ENCODE peak calls at places on chromosomes 13 and 19, in seven cellular contexts. One of them, this sample, is unnamed.

GRCh38 chr19:49870309-49870901 is 3.0 kb upstream of the PNKP start:
- DNase-seq in neuronal stem cell: no peak
- DNase-seq in IMR-90: no peak
- DNase-seq in H9: no peak
- DNase-seq in H1: no peak
- DNase-seq in mesenchymal stem cell: no peak
- DNase-seq in trophoblast cell: no peak
- DNase-seq in this sample: no peak

GRCh38 chr13:49569993-49570689 is 15.2 kb downstream of the RCBTB1 start:
- DNase-seq in neuronal stem cell: no peak
- DNase-seq in IMR-90: no peak
- DNase-seq in H9: no peak
- DNase-seq in H1: no peak
- DNase-seq in mesenchymal stem cell: no peak
- DNase-seq in trophoblast cell: no peak
- DNase-seq in this sample: no peak

GRCh38 chr13:26062853-26063444 is 11.1 kb upstream of the SHISA2 start:
- DNase-seq in neuronal stem cell: peak
- DNase-seq in IMR-90: peak
- DNase-seq in H9: no peak
- DNase-seq in H1: no peak
- DNase-seq in mesenchymal stem cell: peak
- DNase-seq in trophoblast cell: peak
- DNase-seq in this sample: peak

GRCh38 chr13:39684531-39685137 is 29.2 kb downstream of the COG6 start:
- DNase-seq in neuronal stem cell: peak
- DNase-seq in IMR-90: peak
- DNase-seq in H9: no peak
- DNase-seq in H1: no peak
- DNase-seq in mesenchymal stem cell: peak
- DNase-seq in trophoblast cell: peak
- DNase-seq in this sample: peak

GRCh38 chr13:29359181-29359580 is 236.3 kb downstream of the SLC7A1 start:
- DNase-seq in neuronal stem cell: no peak
- DNase-seq in IMR-90: no peak
- DNase-seq in H9: no peak
- DNase-seq in H1: no peak
- DNase-seq in mesenchymal stem cell: no peak
- DNase-seq in trophoblast cell: peak
- DNase-seq in this sample: no peak

GRCh38 chr13:106537521-106537920 is 2.1 kb upstream of the EFNB2 start:
- DNase-seq in neuronal stem cell: no peak
- DNase-seq in IMR-90: no peak
- DNase-seq in H9: no peak
- DNase-seq in H1: no peak
- DNase-seq in mesenchymal stem cell: no peak
- DNase-seq in trophoblast cell: no peak
- DNase-seq in this sample: no peak

GRCh38 chr19:17812099-17812498 is 9.2 kb downstream of the INSL3 start:
- DNase-seq in neuronal stem cell: no peak
- DNase-seq in IMR-90: no peak
- DNase-seq in H9: no peak
- DNase-seq in H1: no peak
- DNase-seq in mesenchymal stem cell: no peak
- DNase-seq in trophoblast cell: no peak
- DNase-seq in this sample: no peak

GRCh38 chr13:34756572-34756971 is 185.5 kb upstream of the NBEA start:
- DNase-seq in neuronal stem cell: no peak
- DNase-seq in IMR-90: no peak
- DNase-seq in H9: no peak
- DNase-seq in H1: no peak
- DNase-seq in mesenchymal stem cell: no peak
- DNase-seq in trophoblast cell: no peak
- DNase-seq in this sample: no peak

GRCh38 chr19:7373862-7374261 is 25.1 kb downstream of the ARHGEF18 start:
- DNase-seq in neuronal stem cell: no peak
- DNase-seq in IMR-90: no peak
- DNase-seq in H9: peak
- DNase-seq in H1: no peak
- DNase-seq in mesenchymal stem cell: peak
- DNase-seq in trophoblast cell: peak
- DNase-seq in this sample: peak

GRCh38 chr19:38046254-38047047 is 139.4 kb downstream of the SIPA1L3 start:
- DNase-seq in neuronal stem cell: no peak
- DNase-seq in IMR-90: no peak
- DNase-seq in H9: no peak
- DNase-seq in H1: no peak
- DNase-seq in mesenchymal stem cell: no peak
- DNase-seq in trophoblast cell: no peak
- DNase-seq in this sample: no peak

GRCh38 chr19:53463263-53463662 is 4.3 kb upstream of the ZNF813 start:
- DNase-seq in neuronal stem cell: peak
- DNase-seq in IMR-90: peak
- DNase-seq in H9: peak
- DNase-seq in H1: peak
- DNase-seq in mesenchymal stem cell: no peak
- DNase-seq in trophoblast cell: peak
- DNase-seq in this sample: peak

GRCh38 chr19:53999694-54000093 is 8.3 kb downstream of the CACNG6 start:
- DNase-seq in neuronal stem cell: no peak
- DNase-seq in IMR-90: no peak
- DNase-seq in H9: no peak
- DNase-seq in H1: no peak
- DNase-seq in mesenchymal stem cell: no peak
- DNase-seq in trophoblast cell: no peak
- DNase-seq in this sample: no peak

GRCh38 chr19:48318286-48318987 is 6.9 kb upstream of the EMP3 start:
- DNase-seq in neuronal stem cell: no peak
- DNase-seq in IMR-90: no peak
- DNase-seq in H9: no peak
- DNase-seq in H1: no peak
- DNase-seq in mesenchymal stem cell: no peak
- DNase-seq in trophoblast cell: no peak
- DNase-seq in this sample: peak

GRCh38 chr19:39515551-39516191 is 732 bp downstream of the SELENOV start:
- DNase-seq in neuronal stem cell: no peak
- DNase-seq in IMR-90: no peak
- DNase-seq in H9: no peak
- DNase-seq in H1: no peak
- DNase-seq in mesenchymal stem cell: no peak
- DNase-seq in trophoblast cell: no peak
- DNase-seq in this sample: no peak

GRCh38 chr19:49672131-49672919 is 4.7 kb upstream of the PRMT1 start:
- DNase-seq in neuronal stem cell: no peak
- DNase-seq in IMR-90: peak
- DNase-seq in H9: peak
- DNase-seq in H1: peak
- DNase-seq in mesenchymal stem cell: peak
- DNase-seq in trophoblast cell: peak
- DNase-seq in this sample: peak

GRCh38 chr13:31598990-31599389 is 140.3 kb upstream of the RXFP2 start:
- DNase-seq in neuronal stem cell: no peak
- DNase-seq in IMR-90: no peak
- DNase-seq in H9: no peak
- DNase-seq in H1: no peak
- DNase-seq in mesenchymal stem cell: no peak
- DNase-seq in trophoblast cell: no peak
- DNase-seq in this sample: no peak

GRCh38 chr19:50324331-50324730 is 4.8 kb downstream of the KCNC3 start:
- DNase-seq in neuronal stem cell: no peak
- DNase-seq in IMR-90: no peak
- DNase-seq in H9: no peak
- DNase-seq in H1: no peak
- DNase-seq in mesenchymal stem cell: no peak
- DNase-seq in trophoblast cell: no peak
- DNase-seq in this sample: no peak

GRCh38 chr13:72643339-72643989 is 84.0 kb downstream of the MZT1 start:
- DNase-seq in neuronal stem cell: no peak
- DNase-seq in IMR-90: peak
- DNase-seq in H9: no peak
- DNase-seq in H1: no peak
- DNase-seq in mesenchymal stem cell: peak
- DNase-seq in trophoblast cell: peak
- DNase-seq in this sample: peak

GRCh38 chr19:13451596-13451995 is 54.7 kb downstream of the CACNA1A start:
- DNase-seq in neuronal stem cell: no peak
- DNase-seq in IMR-90: no peak
- DNase-seq in H9: no peak
- DNase-seq in H1: no peak
- DNase-seq in mesenchymal stem cell: no peak
- DNase-seq in trophoblast cell: no peak
- DNase-seq in this sample: no peak

GRCh38 chr13:29621841-29622240 is 26.4 kb upstream of the SLC7A1 start:
- DNase-seq in neuronal stem cell: no peak
- DNase-seq in IMR-90: peak
- DNase-seq in H9: no peak
- DNase-seq in H1: no peak
- DNase-seq in mesenchymal stem cell: no peak
- DNase-seq in trophoblast cell: peak
- DNase-seq in this sample: no peak

GRCh38 chr13:112940236-112940635 is 28.8 kb upstream of the MCF2L start:
- DNase-seq in neuronal stem cell: no peak
- DNase-seq in IMR-90: no peak
- DNase-seq in H9: no peak
- DNase-seq in H1: no peak
- DNase-seq in mesenchymal stem cell: no peak
- DNase-seq in trophoblast cell: no peak
- DNase-seq in this sample: no peak

GRCh38 chr13:113149711-113150544 is 8.5 kb upstream of the PROZ start:
- DNase-seq in neuronal stem cell: no peak
- DNase-seq in IMR-90: no peak
- DNase-seq in H9: peak
- DNase-seq in H1: no peak
- DNase-seq in mesenchymal stem cell: no peak
- DNase-seq in trophoblast cell: no peak
- DNase-seq in this sample: no peak

GRCh38 chr13:28429685-28430290 is 65.1 kb downstream of the FLT1 start:
- DNase-seq in neuronal stem cell: no peak
- DNase-seq in IMR-90: peak
- DNase-seq in H9: peak
- DNase-seq in H1: peak
- DNase-seq in mesenchymal stem cell: peak
- DNase-seq in trophoblast cell: peak
- DNase-seq in this sample: peak

GRCh38 chr13:21010621-21011020 is 50.8 kb downstream of the LATS2 start:
- DNase-seq in neuronal stem cell: no peak
- DNase-seq in IMR-90: peak
- DNase-seq in H9: peak
- DNase-seq in H1: no peak
- DNase-seq in mesenchymal stem cell: peak
- DNase-seq in trophoblast cell: peak
- DNase-seq in this sample: peak

GRCh38 chr19:42113641-42114348 is 18.5 kb downstream of the POU2F2 start:
- DNase-seq in neuronal stem cell: no peak
- DNase-seq in IMR-90: peak
- DNase-seq in H9: peak
- DNase-seq in H1: peak
- DNase-seq in mesenchymal stem cell: peak
- DNase-seq in trophoblast cell: peak
- DNase-seq in this sample: peak

GRCh38 chr13:93957371-93957770 is 522.1 kb downstream of the DCT start:
- DNase-seq in neuronal stem cell: no peak
- DNase-seq in IMR-90: no peak
- DNase-seq in H9: no peak
- DNase-seq in H1: no peak
- DNase-seq in mesenchymal stem cell: no peak
- DNase-seq in trophoblast cell: no peak
- DNase-seq in this sample: no peak
- H2BK5ac ChIP-seq in neuronal stem cell: no peak
- H2BK5ac ChIP-seq in IMR-90: no peak
- H2BK5ac ChIP-seq in H9: no peak
- H2BK5ac ChIP-seq in H1: no peak
- H2BK5ac ChIP-seq in mesenchymal stem cell: no peak
- H2BK5ac ChIP-seq in trophoblast cell: no peak
- H2BK5ac ChIP-seq in this sample: no peak

DNA sequence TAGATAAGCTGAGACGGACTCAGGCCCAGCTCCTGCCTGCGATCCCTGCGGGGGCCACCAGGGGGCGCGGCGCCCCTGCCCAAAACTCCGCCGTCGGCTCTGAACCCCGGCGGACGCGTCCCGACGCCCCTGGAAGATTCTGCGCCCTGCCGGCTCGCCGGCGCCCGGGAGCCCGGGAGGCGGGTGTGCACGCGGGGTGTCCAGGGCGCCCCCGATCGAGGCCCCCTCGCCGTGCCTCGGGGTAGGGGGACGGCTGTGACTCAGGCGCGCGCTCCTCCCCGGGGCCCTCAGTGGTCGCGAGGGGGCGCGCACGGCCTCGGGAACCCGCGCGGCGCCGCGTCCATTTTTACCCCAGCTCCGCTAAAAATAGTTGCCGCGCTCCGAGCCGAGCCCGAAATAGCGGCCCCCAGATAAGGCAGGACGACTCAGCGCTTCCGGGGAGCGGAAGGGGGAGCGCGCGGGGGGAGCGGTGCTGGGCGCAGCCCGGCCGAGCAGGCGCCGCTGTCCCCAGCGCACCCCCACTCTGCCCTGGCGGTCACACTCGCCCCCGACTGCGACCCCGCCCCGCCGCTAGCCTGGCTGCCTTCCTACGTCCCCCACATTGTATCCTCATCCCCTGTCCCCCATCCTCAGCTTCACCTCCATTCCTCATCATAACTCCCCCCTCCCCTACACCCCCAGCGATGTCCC is 16.0 kb upstream of the ERCC1 start:
- DNase-seq in neuronal stem cell: no peak
- DNase-seq in IMR-90: peak
- DNase-seq in H9: peak
- DNase-seq in H1: no peak
- DNase-seq in mesenchymal stem cell: peak
- DNase-seq in trophoblast cell: peak
- DNase-seq in this sample: peak
- H3K9ac ChIP-seq in neuronal stem cell: peak
- H3K9ac ChIP-seq in IMR-90: peak
- H3K9ac ChIP-seq in H9: no peak
- H3K9ac ChIP-seq in H1: peak
- H3K9ac ChIP-seq in mesenchymal stem cell: peak
- H3K9ac ChIP-seq in trophoblast cell: peak
- H3K9ac ChIP-seq in this sample: peak

DNA sequence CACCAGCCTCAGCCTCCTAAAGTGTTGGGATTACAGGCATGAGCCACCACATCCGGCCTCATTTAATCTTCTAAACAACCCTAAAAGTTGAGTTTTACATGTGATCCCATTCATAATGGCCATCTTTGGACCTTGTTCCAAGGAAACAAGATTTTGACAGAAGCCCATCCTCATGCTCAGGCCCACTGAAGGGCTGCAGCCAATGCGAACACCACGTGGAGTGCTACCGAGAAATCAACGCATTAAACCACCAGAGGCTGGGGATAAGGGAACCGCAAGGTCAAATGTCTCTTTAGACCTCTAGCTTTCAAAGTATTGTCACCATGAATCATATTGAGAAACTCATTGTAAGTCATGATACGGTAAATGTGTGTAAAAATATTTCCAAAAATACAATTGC is 49.4 kb upstream of the DOCK9 start:
- DNase-seq in neuronal stem cell: no peak
- DNase-seq in IMR-90: no peak
- DNase-seq in H9: no peak
- DNase-seq in H1: no peak
- DNase-seq in mesenchymal stem cell: no peak
- DNase-seq in trophoblast cell: no peak
- DNase-seq in this sample: no peak
- H2BK120ac ChIP-seq in neuronal stem cell: no peak
- H2BK120ac ChIP-seq in IMR-90: no peak
- H2BK120ac ChIP-seq in H9: no peak
- H2BK120ac ChIP-seq in H1: no peak
- H2BK120ac ChIP-seq in mesenchymal stem cell: no peak
- H2BK120ac ChIP-seq in trophoblast cell: no peak
- H2BK120ac ChIP-seq in this sample: no peak

GRCh38 chr13:92989301-92989700 is 237.3 kb upstream of the GPC6 start:
- DNase-seq in neuronal stem cell: no peak
- DNase-seq in IMR-90: no peak
- DNase-seq in H9: no peak
- DNase-seq in H1: no peak
- DNase-seq in mesenchymal stem cell: no peak
- DNase-seq in trophoblast cell: peak
- DNase-seq in this sample: peak
- H2BK5ac ChIP-seq in neuronal stem cell: no peak
- H2BK5ac ChIP-seq in IMR-90: no peak
- H2BK5ac ChIP-seq in H9: no peak
- H2BK5ac ChIP-seq in H1: no peak
- H2BK5ac ChIP-seq in mesenchymal stem cell: no peak
- H2BK5ac ChIP-seq in trophoblast cell: no peak
- H2BK5ac ChIP-seq in this sample: no peak

This sample was measured in mesendoderm.